ENCODE peak calls at places on chromosomes 6 and 20, in ten cellular contexts. One of them, this sample, is unnamed.

GRCh38 chr20:1536893-1537730 is 20.4 kb downstream of the SIRPD start:
- DNase-seq in NCI-H1105: no peak
- DNase-seq in stimulated activated CD4-positive, alpha-beta T cell treated with anti-CD3 and anti-CD28 coated beads, Interleukin-4, amount 100 ng/mL, for 4 hours: no peak
- DNase-seq in islet precursor cell: no peak
- DNase-seq in NCI-H146: no peak
- DNase-seq in pancreas: no peak
- DNase-seq in left kidney: no peak
- DNase-seq in foreskin keratinocyte: no peak
- DNase-seq in NCI-H446: no peak
- DNase-seq in WTC11: peak
- DNase-seq in this sample: no peak

GRCh38 chr6:135686784-135687301 is 164.7 kb upstream of the PDE7B start:
- DNase-seq in NCI-H1105: no peak
- DNase-seq in stimulated activated CD4-positive, alpha-beta T cell treated with anti-CD3 and anti-CD28 coated beads, Interleukin-4, amount 100 ng/mL, for 4 hours: no peak
- DNase-seq in islet precursor cell: no peak
- DNase-seq in NCI-H146: no peak
- DNase-seq in pancreas: no peak
- DNase-seq in left kidney: peak
- DNase-seq in foreskin keratinocyte: peak
- DNase-seq in NCI-H446: no peak
- DNase-seq in WTC11: no peak
- DNase-seq in this sample: no peak

GRCh38 chr6:1255646-1256365 is 56.1 kb upstream of the FOXQ1 start:
- DNase-seq in NCI-H1105: no peak
- DNase-seq in stimulated activated CD4-positive, alpha-beta T cell treated with anti-CD3 and anti-CD28 coated beads, Interleukin-4, amount 100 ng/mL, for 4 hours: no peak
- DNase-seq in islet precursor cell: peak
- DNase-seq in NCI-H146: no peak
- DNase-seq in pancreas: no peak
- DNase-seq in left kidney: no peak
- DNase-seq in foreskin keratinocyte: no peak
- DNase-seq in NCI-H446: no peak
- DNase-seq in WTC11: no peak
- DNase-seq in this sample: no peak

GRCh38 chr6:4383910-4384637 is 248.7 kb upstream of the ECI2 start:
- DNase-seq in NCI-H1105: no peak
- DNase-seq in stimulated activated CD4-positive, alpha-beta T cell treated with anti-CD3 and anti-CD28 coated beads, Interleukin-4, amount 100 ng/mL, for 4 hours: no peak
- DNase-seq in islet precursor cell: peak
- DNase-seq in NCI-H146: no peak
- DNase-seq in pancreas: no peak
- DNase-seq in left kidney: no peak
- DNase-seq in foreskin keratinocyte: no peak
- DNase-seq in NCI-H446: no peak
- DNase-seq in WTC11: no peak
- DNase-seq in this sample: no peak

GRCh38 chr6:6002809-6003333 is 3.9 kb downstream of the NRN1 start:
- DNase-seq in NCI-H1105: no peak
- DNase-seq in stimulated activated CD4-positive, alpha-beta T cell treated with anti-CD3 and anti-CD28 coated beads, Interleukin-4, amount 100 ng/mL, for 4 hours: no peak
- DNase-seq in islet precursor cell: no peak
- DNase-seq in NCI-H146: no peak
- DNase-seq in pancreas: no peak
- DNase-seq in left kidney: peak
- DNase-seq in foreskin keratinocyte: no peak
- DNase-seq in NCI-H446: no peak
- DNase-seq in WTC11: no peak
- DNase-seq in this sample: no peak

GRCh38 chr6:166629628-166630027 is 2.6 kb upstream of the RPS6KA2 start:
- DNase-seq in NCI-H1105: no peak
- DNase-seq in stimulated activated CD4-positive, alpha-beta T cell treated with anti-CD3 and anti-CD28 coated beads, Interleukin-4, amount 100 ng/mL, for 4 hours: no peak
- DNase-seq in islet precursor cell: no peak
- DNase-seq in NCI-H146: no peak
- DNase-seq in pancreas: no peak
- DNase-seq in left kidney: no peak
- DNase-seq in foreskin keratinocyte: no peak
- DNase-seq in NCI-H446: no peak
- DNase-seq in WTC11: no peak
- DNase-seq in this sample: no peak

GRCh38 chr6:138162947-138163569 is 1.3 kb downstream of the ARFGEF3 start:
- DNase-seq in NCI-H1105: no peak
- DNase-seq in stimulated activated CD4-positive, alpha-beta T cell treated with anti-CD3 and anti-CD28 coated beads, Interleukin-4, amount 100 ng/mL, for 4 hours: no peak
- DNase-seq in islet precursor cell: no peak
- DNase-seq in NCI-H146: no peak
- DNase-seq in pancreas: no peak
- DNase-seq in left kidney: no peak
- DNase-seq in foreskin keratinocyte: no peak
- DNase-seq in NCI-H446: no peak
- DNase-seq in WTC11: no peak
- DNase-seq in this sample: no peak

GRCh38 chr6:4459032-4459431 is 317.2 kb upstream of the CDYL start:
- DNase-seq in NCI-H1105: no peak
- DNase-seq in stimulated activated CD4-positive, alpha-beta T cell treated with anti-CD3 and anti-CD28 coated beads, Interleukin-4, amount 100 ng/mL, for 4 hours: no peak
- DNase-seq in islet precursor cell: no peak
- DNase-seq in NCI-H146: no peak
- DNase-seq in pancreas: no peak
- DNase-seq in left kidney: no peak
- DNase-seq in foreskin keratinocyte: peak
- DNase-seq in NCI-H446: no peak
- DNase-seq in WTC11: no peak
- DNase-seq in this sample: peak

GRCh38 chr6:47135772-47136171 is 93.6 kb upstream of the ADGRF1 start:
- DNase-seq in NCI-H1105: no peak
- DNase-seq in stimulated activated CD4-positive, alpha-beta T cell treated with anti-CD3 and anti-CD28 coated beads, Interleukin-4, amount 100 ng/mL, for 4 hours: no peak
- DNase-seq in islet precursor cell: no peak
- DNase-seq in NCI-H146: peak
- DNase-seq in pancreas: no peak
- DNase-seq in left kidney: no peak
- DNase-seq in foreskin keratinocyte: peak
- DNase-seq in NCI-H446: no peak
- DNase-seq in WTC11: no peak
- DNase-seq in this sample: no peak

GRCh38 chr6:159044899-159045727 is at the start of gene TAGAP:
- DNase-seq in NCI-H1105: no peak
- DNase-seq in stimulated activated CD4-positive, alpha-beta T cell treated with anti-CD3 and anti-CD28 coated beads, Interleukin-4, amount 100 ng/mL, for 4 hours: peak
- DNase-seq in islet precursor cell: no peak
- DNase-seq in NCI-H146: peak
- DNase-seq in pancreas: no peak
- DNase-seq in left kidney: peak
- DNase-seq in foreskin keratinocyte: no peak
- DNase-seq in NCI-H446: no peak
- DNase-seq in WTC11: no peak
- DNase-seq in this sample: peak

GRCh38 chr20:41139227-41140093 is 2.1 kb downstream of the PLCG1 start:
- DNase-seq in NCI-H1105: no peak
- DNase-seq in stimulated activated CD4-positive, alpha-beta T cell treated with anti-CD3 and anti-CD28 coated beads, Interleukin-4, amount 100 ng/mL, for 4 hours: peak
- DNase-seq in islet precursor cell: peak
- DNase-seq in NCI-H146: no peak
- DNase-seq in pancreas: no peak
- DNase-seq in left kidney: no peak
- DNase-seq in foreskin keratinocyte: no peak
- DNase-seq in NCI-H446: no peak
- DNase-seq in WTC11: no peak
- DNase-seq in this sample: no peak

GRCh38 chr20:47521059-47521808 is 19.5 kb downstream of the NCOA3 start:
- DNase-seq in NCI-H1105: no peak
- DNase-seq in stimulated activated CD4-positive, alpha-beta T cell treated with anti-CD3 and anti-CD28 coated beads, Interleukin-4, amount 100 ng/mL, for 4 hours: no peak
- DNase-seq in islet precursor cell: peak
- DNase-seq in NCI-H146: no peak
- DNase-seq in pancreas: no peak
- DNase-seq in left kidney: no peak
- DNase-seq in foreskin keratinocyte: peak
- DNase-seq in NCI-H446: no peak
- DNase-seq in WTC11: peak
- DNase-seq in this sample: no peak

GRCh38 chr6:52509281-52510212 is 67.3 kb downstream of the TRAM2 start:
- DNase-seq in NCI-H1105: no peak
- DNase-seq in stimulated activated CD4-positive, alpha-beta T cell treated with anti-CD3 and anti-CD28 coated beads, Interleukin-4, amount 100 ng/mL, for 4 hours: no peak
- DNase-seq in islet precursor cell: no peak
- DNase-seq in NCI-H146: no peak
- DNase-seq in pancreas: no peak
- DNase-seq in left kidney: no peak
- DNase-seq in foreskin keratinocyte: no peak
- DNase-seq in NCI-H446: no peak
- DNase-seq in WTC11: no peak
- DNase-seq in this sample: no peak

GRCh38 chr20:34895465-34895864 is 19.1 kb downstream of the ACSS2 start:
- DNase-seq in NCI-H1105: no peak
- DNase-seq in stimulated activated CD4-positive, alpha-beta T cell treated with anti-CD3 and anti-CD28 coated beads, Interleukin-4, amount 100 ng/mL, for 4 hours: no peak
- DNase-seq in islet precursor cell: no peak
- DNase-seq in NCI-H146: no peak
- DNase-seq in pancreas: no peak
- DNase-seq in left kidney: no peak
- DNase-seq in foreskin keratinocyte: no peak
- DNase-seq in NCI-H446: no peak
- DNase-seq in WTC11: no peak
- DNase-seq in this sample: no peak

GRCh38 chr6:38445321-38445720 is 194.4 kb downstream of the BTBD9 start:
- DNase-seq in NCI-H1105: no peak
- DNase-seq in stimulated activated CD4-positive, alpha-beta T cell treated with anti-CD3 and anti-CD28 coated beads, Interleukin-4, amount 100 ng/mL, for 4 hours: no peak
- DNase-seq in islet precursor cell: no peak
- DNase-seq in NCI-H146: no peak
- DNase-seq in pancreas: no peak
- DNase-seq in left kidney: no peak
- DNase-seq in foreskin keratinocyte: no peak
- DNase-seq in NCI-H446: no peak
- DNase-seq in WTC11: no peak
- DNase-seq in this sample: no peak

GRCh38 chr6:24666097-24666615 is 543 bp downstream of the TDP2 start:
- DNase-seq in NCI-H1105: peak
- DNase-seq in stimulated activated CD4-positive, alpha-beta T cell treated with anti-CD3 and anti-CD28 coated beads, Interleukin-4, amount 100 ng/mL, for 4 hours: peak
- DNase-seq in islet precursor cell: peak
- DNase-seq in NCI-H146: peak
- DNase-seq in pancreas: peak
- DNase-seq in left kidney: peak
- DNase-seq in foreskin keratinocyte: no peak
- DNase-seq in NCI-H446: no peak
- DNase-seq in WTC11: peak
- DNase-seq in this sample: no peak

GRCh38 chr6:137903933-137904821 is 37.1 kb downstream of the TNFAIP3 start:
- DNase-seq in NCI-H1105: no peak
- DNase-seq in stimulated activated CD4-positive, alpha-beta T cell treated with anti-CD3 and anti-CD28 coated beads, Interleukin-4, amount 100 ng/mL, for 4 hours: peak
- DNase-seq in islet precursor cell: no peak
- DNase-seq in NCI-H146: no peak
- DNase-seq in pancreas: no peak
- DNase-seq in left kidney: no peak
- DNase-seq in foreskin keratinocyte: no peak
- DNase-seq in NCI-H446: no peak
- DNase-seq in WTC11: no peak
- DNase-seq in this sample: no peak

GRCh38 chr6:137956098-137956488 is 89.0 kb downstream of the TNFAIP3 start:
- DNase-seq in NCI-H1105: no peak
- DNase-seq in stimulated activated CD4-positive, alpha-beta T cell treated with anti-CD3 and anti-CD28 coated beads, Interleukin-4, amount 100 ng/mL, for 4 hours: no peak
- DNase-seq in islet precursor cell: no peak
- DNase-seq in NCI-H146: no peak
- DNase-seq in pancreas: no peak
- DNase-seq in left kidney: no peak
- DNase-seq in foreskin keratinocyte: no peak
- DNase-seq in NCI-H446: no peak
- DNase-seq in WTC11: no peak
- DNase-seq in this sample: no peak

GRCh38 chr6:18302561-18303439 is 38.5 kb upstream of the DEK start:
- DNase-seq in NCI-H1105: no peak
- DNase-seq in stimulated activated CD4-positive, alpha-beta T cell treated with anti-CD3 and anti-CD28 coated beads, Interleukin-4, amount 100 ng/mL, for 4 hours: no peak
- DNase-seq in islet precursor cell: no peak
- DNase-seq in NCI-H146: peak
- DNase-seq in pancreas: no peak
- DNase-seq in left kidney: peak
- DNase-seq in foreskin keratinocyte: no peak
- DNase-seq in NCI-H446: no peak
- DNase-seq in WTC11: no peak
- DNase-seq in this sample: peak

GRCh38 chr20:56211051-56211450 is 37.5 kb upstream of the MC3R start:
- DNase-seq in NCI-H1105: no peak
- DNase-seq in stimulated activated CD4-positive, alpha-beta T cell treated with anti-CD3 and anti-CD28 coated beads, Interleukin-4, amount 100 ng/mL, for 4 hours: no peak
- DNase-seq in islet precursor cell: no peak
- DNase-seq in NCI-H146: no peak
- DNase-seq in pancreas: no peak
- DNase-seq in left kidney: no peak
- DNase-seq in foreskin keratinocyte: no peak
- DNase-seq in NCI-H446: no peak
- DNase-seq in WTC11: no peak
- DNase-seq in this sample: no peak